ENCODE peak calls at places on chromosomes 6 and 20, in eight cellular contexts. One of them, this sample, is unnamed.

GRCh38 chr6:53347250-53347920 is 1.4 kb downstream of the ELOVL5 start:
- DNase-seq in fibroblast of gingiva: peak
- DNase-seq in NCI-H2081: no peak
- DNase-seq in ELR: peak
- DNase-seq in SK-N-DZ: no peak
- DNase-seq in heart right ventricle: no peak
- DNase-seq in caudate nucleus: no peak
- DNase-seq in heart left ventricle: no peak
- DNase-seq in this sample: peak

GRCh38 chr20:3777726-3778629 is 3.3 kb downstream of the SPEF1 start:
- DNase-seq in NCI-H2081: no peak
- DNase-seq in ELR: peak
- DNase-seq in fibroblast of gingiva: peak
- DNase-seq in caudate nucleus: no peak
- DNase-seq in SK-N-DZ: peak
- DNase-seq in heart left ventricle: peak
- DNase-seq in heart right ventricle: peak
- DNase-seq in this sample: peak

GRCh38 chr20:15248618-15249395 is 911.4 kb upstream of the FLRT3 start:
- DNase-seq in SK-N-DZ: no peak
- DNase-seq in ELR: no peak
- DNase-seq in NCI-H2081: no peak
- DNase-seq in heart right ventricle: no peak
- DNase-seq in fibroblast of gingiva: no peak
- DNase-seq in heart left ventricle: no peak
- DNase-seq in caudate nucleus: no peak
- DNase-seq in this sample: no peak

GRCh38 chr20:33081411-33082154 is 2.1 kb downstream of the BPIFB4 start:
- DNase-seq in SK-N-DZ: no peak
- DNase-seq in ELR: no peak
- DNase-seq in fibroblast of gingiva: no peak
- DNase-seq in heart right ventricle: no peak
- DNase-seq in caudate nucleus: no peak
- DNase-seq in NCI-H2081: no peak
- DNase-seq in heart left ventricle: no peak
- DNase-seq in this sample: no peak

GRCh38 chr20:54103067-54103761 is 32.8 kb upstream of the BCAS1 start:
- DNase-seq in fibroblast of gingiva: peak
- DNase-seq in caudate nucleus: no peak
- DNase-seq in SK-N-DZ: peak
- DNase-seq in NCI-H2081: peak
- DNase-seq in heart left ventricle: peak
- DNase-seq in heart right ventricle: peak
- DNase-seq in ELR: peak
- DNase-seq in this sample: peak

GRCh38 chr6:169999367-169999766 is 247.9 kb downstream of the ERMARD start:
- DNase-seq in heart right ventricle: no peak
- DNase-seq in SK-N-DZ: no peak
- DNase-seq in ELR: peak
- DNase-seq in fibroblast of gingiva: no peak
- DNase-seq in NCI-H2081: no peak
- DNase-seq in caudate nucleus: no peak
- DNase-seq in heart left ventricle: no peak
- DNase-seq in this sample: no peak

GRCh38 chr20:49237531-49237930 is 18.3 kb downstream of the DDX27 start:
- DNase-seq in NCI-H2081: no peak
- DNase-seq in fibroblast of gingiva: no peak
- DNase-seq in SK-N-DZ: no peak
- DNase-seq in ELR: no peak
- DNase-seq in heart left ventricle: no peak
- DNase-seq in heart right ventricle: no peak
- DNase-seq in caudate nucleus: no peak
- DNase-seq in this sample: no peak

GRCh38 chr6:142372348-142372747 is 70.5 kb downstream of the ADGRG6 start:
- DNase-seq in caudate nucleus: no peak
- DNase-seq in heart right ventricle: no peak
- DNase-seq in NCI-H2081: no peak
- DNase-seq in SK-N-DZ: no peak
- DNase-seq in heart left ventricle: no peak
- DNase-seq in fibroblast of gingiva: no peak
- DNase-seq in ELR: peak
- DNase-seq in this sample: no peak

GRCh38 chr20:38926934-38927616 is 858 bp downstream of the FAM83D start:
- DNase-seq in fibroblast of gingiva: peak
- DNase-seq in heart right ventricle: no peak
- DNase-seq in heart left ventricle: no peak
- DNase-seq in ELR: peak
- DNase-seq in caudate nucleus: no peak
- DNase-seq in SK-N-DZ: no peak
- DNase-seq in NCI-H2081: no peak
- DNase-seq in this sample: no peak

GRCh38 chr6:110328231-110328630 is 29.9 kb downstream of the METTL24 start:
- DNase-seq in ELR: no peak
- DNase-seq in NCI-H2081: no peak
- DNase-seq in heart right ventricle: no peak
- DNase-seq in fibroblast of gingiva: peak
- DNase-seq in caudate nucleus: no peak
- DNase-seq in heart left ventricle: no peak
- DNase-seq in SK-N-DZ: no peak
- DNase-seq in this sample: no peak

GRCh38 chr20:17557675-17558006 is 12.2 kb upstream of the DSTN start:
- DNase-seq in NCI-H2081: no peak
- DNase-seq in caudate nucleus: no peak
- DNase-seq in ELR: peak
- DNase-seq in heart right ventricle: no peak
- DNase-seq in SK-N-DZ: no peak
- DNase-seq in heart left ventricle: no peak
- DNase-seq in fibroblast of gingiva: peak
- DNase-seq in this sample: no peak

GRCh38 chr6:132797975-132798819 is at the start of gene SLC18B1:
- DNase-seq in heart left ventricle: peak
- DNase-seq in heart right ventricle: peak
- DNase-seq in NCI-H2081: peak
- DNase-seq in SK-N-DZ: no peak
- DNase-seq in fibroblast of gingiva: peak
- DNase-seq in ELR: peak
- DNase-seq in caudate nucleus: peak
- DNase-seq in this sample: peak

GRCh38 chr20:8809107-8809953 is 259.6 kb upstream of the PLCB4 start:
- DNase-seq in heart left ventricle: no peak
- DNase-seq in fibroblast of gingiva: no peak
- DNase-seq in SK-N-DZ: no peak
- DNase-seq in NCI-H2081: no peak
- DNase-seq in ELR: no peak
- DNase-seq in heart right ventricle: no peak
- DNase-seq in caudate nucleus: no peak
- DNase-seq in this sample: no peak

GRCh38 chr20:48687097-48687800 is 140.6 kb downstream of the PREX1 start:
- DNase-seq in ELR: no peak
- DNase-seq in SK-N-DZ: no peak
- DNase-seq in heart right ventricle: no peak
- DNase-seq in fibroblast of gingiva: no peak
- DNase-seq in NCI-H2081: no peak
- DNase-seq in caudate nucleus: no peak
- DNase-seq in heart left ventricle: no peak
- DNase-seq in this sample: no peak

GRCh38 chr6:148192310-148192709 is 150.3 kb upstream of the SASH1 start:
- DNase-seq in ELR: peak
- DNase-seq in SK-N-DZ: no peak
- DNase-seq in NCI-H2081: no peak
- DNase-seq in heart right ventricle: no peak
- DNase-seq in caudate nucleus: no peak
- DNase-seq in fibroblast of gingiva: peak
- DNase-seq in heart left ventricle: no peak
- DNase-seq in this sample: no peak

GRCh38 chr6:169019727-169020491 is 233.7 kb downstream of the THBS2 start:
- DNase-seq in NCI-H2081: no peak
- DNase-seq in caudate nucleus: no peak
- DNase-seq in ELR: peak
- DNase-seq in fibroblast of gingiva: no peak
- DNase-seq in heart right ventricle: no peak
- DNase-seq in heart left ventricle: no peak
- DNase-seq in SK-N-DZ: no peak
- DNase-seq in this sample: no peak

GRCh38 chr20:51368461-51369211 is 173.9 kb downstream of the NFATC2 start:
- DNase-seq in ELR: peak
- DNase-seq in heart left ventricle: no peak
- DNase-seq in heart right ventricle: no peak
- DNase-seq in NCI-H2081: no peak
- DNase-seq in SK-N-DZ: no peak
- DNase-seq in fibroblast of gingiva: no peak
- DNase-seq in caudate nucleus: no peak
- DNase-seq in this sample: no peak

GRCh38 chr20:9609892-9610502 is 95.6 kb downstream of the LAMP5 start:
- DNase-seq in SK-N-DZ: peak
- DNase-seq in heart left ventricle: peak
- DNase-seq in NCI-H2081: peak
- DNase-seq in fibroblast of gingiva: peak
- DNase-seq in heart right ventricle: peak
- DNase-seq in ELR: peak
- DNase-seq in caudate nucleus: no peak
- DNase-seq in this sample: no peak

GRCh38 chr6:127305741-127306140 is 37.7 kb downstream of the ECHDC1 start:
- DNase-seq in caudate nucleus: no peak
- DNase-seq in SK-N-DZ: no peak
- DNase-seq in fibroblast of gingiva: no peak
- DNase-seq in NCI-H2081: no peak
- DNase-seq in heart right ventricle: no peak
- DNase-seq in heart left ventricle: no peak
- DNase-seq in ELR: no peak
- DNase-seq in this sample: no peak

GRCh38 chr20:62219992-62220665 is at the start of gene HRH3:
- DNase-seq in NCI-H2081: peak
- DNase-seq in caudate nucleus: no peak
- DNase-seq in SK-N-DZ: no peak
- DNase-seq in heart right ventricle: no peak
- DNase-seq in fibroblast of gingiva: no peak
- DNase-seq in ELR: peak
- DNase-seq in heart left ventricle: peak
- DNase-seq in this sample: peak

GRCh38 chr6:72689107-72689954 is 67.5 kb downstream of the KCNQ5 start:
- DNase-seq in ELR: peak
- DNase-seq in fibroblast of gingiva: peak
- DNase-seq in NCI-H2081: no peak
- DNase-seq in heart left ventricle: no peak
- DNase-seq in SK-N-DZ: peak
- DNase-seq in caudate nucleus: no peak
- DNase-seq in heart right ventricle: no peak
- DNase-seq in this sample: no peak

GRCh38 chr20:59385461-59385860 is 85.0 kb downstream of the EDN3 start:
- DNase-seq in caudate nucleus: no peak
- DNase-seq in fibroblast of gingiva: no peak
- DNase-seq in heart left ventricle: no peak
- DNase-seq in NCI-H2081: no peak
- DNase-seq in heart right ventricle: no peak
- DNase-seq in ELR: no peak
- DNase-seq in SK-N-DZ: no peak
- DNase-seq in this sample: no peak

GRCh38 chr6:159451051-159451450 is 242.0 kb downstream of the SOD2 start:
- DNase-seq in heart left ventricle: no peak
- DNase-seq in caudate nucleus: no peak
- DNase-seq in SK-N-DZ: no peak
- DNase-seq in NCI-H2081: no peak
- DNase-seq in heart right ventricle: no peak
- DNase-seq in ELR: peak
- DNase-seq in fibroblast of gingiva: no peak
- DNase-seq in this sample: no peak

GRCh38 chr20:1951436-1952115 is 42.3 kb downstream of the PDYN start:
- DNase-seq in caudate nucleus: no peak
- DNase-seq in NCI-H2081: no peak
- DNase-seq in heart right ventricle: no peak
- DNase-seq in fibroblast of gingiva: no peak
- DNase-seq in ELR: no peak
- DNase-seq in heart left ventricle: no peak
- DNase-seq in SK-N-DZ: no peak
- DNase-seq in this sample: no peak

GRCh38 chr20:9480066-9480465 is 34.3 kb upstream of the LAMP5 start:
- DNase-seq in caudate nucleus: no peak
- DNase-seq in ELR: no peak
- DNase-seq in SK-N-DZ: no peak
- DNase-seq in NCI-H2081: no peak
- DNase-seq in heart right ventricle: no peak
- DNase-seq in heart left ventricle: no peak
- DNase-seq in fibroblast of gingiva: no peak
- DNase-seq in this sample: no peak

GRCh38 chr20:54043044-54043967 is 27.1 kb downstream of the BCAS1 start:
- DNase-seq in fibroblast of gingiva: no peak
- DNase-seq in caudate nucleus: no peak
- DNase-seq in heart left ventricle: no peak
- DNase-seq in ELR: no peak
- DNase-seq in NCI-H2081: no peak
- DNase-seq in SK-N-DZ: no peak
- DNase-seq in heart right ventricle: no peak
- DNase-seq in this sample: no peak

GRCh38 chr20:6583134-6583738 is 184.2 kb upstream of the BMP2 start:
- DNase-seq in caudate nucleus: no peak
- DNase-seq in ELR: peak
- DNase-seq in SK-N-DZ: peak
- DNase-seq in NCI-H2081: peak
- DNase-seq in heart right ventricle: peak
- DNase-seq in fibroblast of gingiva: peak
- DNase-seq in heart left ventricle: no peak
- DNase-seq in this sample: no peak

GRCh38 chr6:8301502-8301901 is 133.8 kb downstream of the SLC35B3 start:
- DNase-seq in NCI-H2081: no peak
- DNase-seq in caudate nucleus: no peak
- DNase-seq in fibroblast of gingiva: no peak
- DNase-seq in SK-N-DZ: no peak
- DNase-seq in heart right ventricle: no peak
- DNase-seq in ELR: no peak
- DNase-seq in heart left ventricle: no peak
- DNase-seq in this sample: no peak

GRCh38 chr6:157584036-157584435 is 203.0 kb downstream of the ZDHHC14 start:
- DNase-seq in heart left ventricle: no peak
- DNase-seq in fibroblast of gingiva: no peak
- DNase-seq in caudate nucleus: no peak
- DNase-seq in heart right ventricle: no peak
- DNase-seq in ELR: no peak
- DNase-seq in NCI-H2081: no peak
- DNase-seq in SK-N-DZ: no peak
- DNase-seq in this sample: no peak

GRCh38 chr6:14095444-14095843 is 22.1 kb upstream of the CD83 start:
- DNase-seq in heart left ventricle: no peak
- DNase-seq in caudate nucleus: no peak
- DNase-seq in NCI-H2081: no peak
- DNase-seq in fibroblast of gingiva: no peak
- DNase-seq in SK-N-DZ: no peak
- DNase-seq in ELR: no peak
- DNase-seq in heart right ventricle: no peak
- DNase-seq in this sample: no peak

GRCh38 chr6:71254323-71254722 is 34.3 kb upstream of the OGFRL1 start:
- DNase-seq in heart left ventricle: no peak
- DNase-seq in ELR: no peak
- DNase-seq in NCI-H2081: no peak
- DNase-seq in caudate nucleus: no peak
- DNase-seq in SK-N-DZ: peak
- DNase-seq in heart right ventricle: peak
- DNase-seq in fibroblast of gingiva: no peak
- DNase-seq in this sample: no peak

This sample was measured in effector memory CD8-positive, alpha-beta T cell.